ENCODE peak calls at places on chromosomes 2 and 18, in nine cellular contexts. B is brain microvascular endothelial cell, N is foreskin fibroblast, L is GM12878, U is Calu3, J is A549, P is neural crest cell, D is HFF-Myc, H is prostate gland. K is an unnamed sample.
A peak's percentile ranks its signal among the peaks of the same experiment; 100 is the strongest.

GRCh38 chr18:72652990-72653593 is 109.0 kb upstream of the CBLN2 start:
- DNase-seq in B (peak; percentile 12), N (no peak), L (no peak), U (peak; percentile 56), J (peak; percentile 4), P (peak; percentile 59), D (no peak), H (no peak), K (no peak)

GRCh38 chr2:190879474-190880373 is 897 bp upstream of the GLS start:
- DNase-seq in B (no peak), N (no peak), L (no peak), U (no peak), J (no peak), P (no peak), D (no peak), H (no peak), K (no peak)

GRCh38 chr18:666177-666576 is 8.7 kb downstream of the TYMS start:
- DNase-seq in B (no peak), N (no peak), L (no peak), U (no peak), J (no peak), P (no peak), D (no peak), H (no peak), K (no peak)

GRCh38 chr2:1099418-1099817 is 148.8 kb downstream of the SNTG2 start:
- DNase-seq in B (no peak), N (no peak), L (no peak), U (no peak), J (no peak), P (no peak), D (no peak), H (no peak), K (no peak)

GRCh38 chr2:48092846-48093498 is 186.7 kb upstream of the FBXO11 start:
- DNase-seq in B (no peak), N (peak; percentile 30), L (no peak), U (no peak), J (no peak), P (no peak), D (no peak), H (no peak), K (no peak)

GRCh38 chr2:165967746-165968145 is 14.2 kb upstream of the TTC21B start:
- DNase-seq in B (no peak), N (no peak), L (no peak), U (no peak), J (no peak), P (no peak), D (no peak), H (no peak), K (no peak)

GRCh38 chr18:62199629-62200028 is 12.6 kb downstream of the RELCH start:
- DNase-seq in B (no peak), N (no peak), L (no peak), U (no peak), J (no peak), P (no peak), D (no peak), H (no peak), K (no peak)

GRCh38 chr2:10036095-10036879 is 7.1 kb upstream of the KLF11 start:
- DNase-seq in B (peak; percentile 23), N (peak; percentile 64), L (no peak), U (peak; percentile 77), J (peak; percentile 95), P (no peak), D (no peak), H (no peak), K (no peak)

GRCh38 chr2:27653397-27653796 is 10.0 kb downstream of the SUPT7L start:
- DNase-seq in B (peak; percentile 72), N (no peak), L (no peak), U (no peak), J (no peak), P (no peak), D (no peak), H (no peak), K (no peak)

GRCh38 chr2:112985090-112985489 is 7.3 kb downstream of the IL36G start:
- DNase-seq in B (no peak), N (no peak), L (no peak), U (no peak), J (no peak), P (no peak), D (no peak), H (no peak), K (no peak)

GRCh38 chr2:218276986-218277755 is 6.9 kb downstream of the PNKD start:
- DNase-seq in B (no peak), N (no peak), L (no peak), U (no peak), J (no peak), P (no peak), D (no peak), H (no peak), K (no peak)
- TF ChIP-seq CTCF in B (peak; percentile 36), N (no peak), L (no peak), U (peak; percentile 14), J (peak; percentile 12), P (no peak), D (peak; percentile 24), H (no peak), K (no peak)

DNA sequence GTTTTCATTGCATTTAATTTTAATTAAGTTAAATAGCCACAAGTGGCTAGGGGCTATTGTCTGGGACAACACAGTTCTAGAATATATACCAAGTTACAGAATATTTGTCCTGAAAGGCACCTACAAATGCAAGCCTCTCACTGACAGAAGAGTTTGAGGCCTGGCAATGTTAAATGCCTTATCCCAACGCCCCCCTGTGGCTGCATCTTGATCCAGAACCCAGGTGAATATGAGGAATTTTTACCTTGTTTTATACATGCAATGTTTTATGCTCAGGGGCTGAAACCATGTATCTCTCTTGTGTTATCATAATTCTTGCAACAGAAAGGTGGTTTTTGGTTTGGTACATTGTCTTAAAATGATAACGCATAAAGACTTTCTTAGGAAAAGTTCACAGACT is 71.8 kb upstream of the SEC11C start:
- DNase-seq in B (peak; percentile 12), N (no peak), L (no peak), U (peak; percentile 73), J (no peak), P (no peak), D (no peak), H (no peak), K (no peak)
- TF ChIP-seq CTCF in B (peak; percentile 73), N (peak; percentile 37), L (peak; percentile 58), U (peak; percentile 66), J (peak; percentile 47), P (peak; percentile 59), D (peak; percentile 55), H (no peak), K (no peak)

GRCh38 chr2:172084734-172085459 is 410 bp upstream of the DLX1 start:
- DNase-seq in B (peak; percentile 90), N (peak; percentile 97), L (no peak), U (peak; percentile 85), J (peak; percentile 79), P (peak; percentile 82), D (peak; percentile 91), H (no peak), K (peak; percentile 46)

GRCh38 chr2:172087191-172087779 is 2.0 kb downstream of the DLX1 start:
- DNase-seq in B (no peak), N (no peak), L (no peak), U (no peak), J (no peak), P (peak; percentile 12), D (no peak), H (no peak), K (no peak)

GRCh38 chr2:172087780-172088244 is 2.5 kb downstream of the DLX1 start:
- DNase-seq in B (no peak), N (no peak), L (no peak), U (no peak), J (no peak), P (peak; percentile 18), D (no peak), H (no peak), K (no peak)

GRCh38 chr2:172085460-172086159 is at the start of gene DLX1:
- DNase-seq in B (no peak), N (no peak), L (no peak), U (no peak), J (peak; percentile 51), P (no peak), D (no peak), H (no peak), K (no peak)

DNA sequence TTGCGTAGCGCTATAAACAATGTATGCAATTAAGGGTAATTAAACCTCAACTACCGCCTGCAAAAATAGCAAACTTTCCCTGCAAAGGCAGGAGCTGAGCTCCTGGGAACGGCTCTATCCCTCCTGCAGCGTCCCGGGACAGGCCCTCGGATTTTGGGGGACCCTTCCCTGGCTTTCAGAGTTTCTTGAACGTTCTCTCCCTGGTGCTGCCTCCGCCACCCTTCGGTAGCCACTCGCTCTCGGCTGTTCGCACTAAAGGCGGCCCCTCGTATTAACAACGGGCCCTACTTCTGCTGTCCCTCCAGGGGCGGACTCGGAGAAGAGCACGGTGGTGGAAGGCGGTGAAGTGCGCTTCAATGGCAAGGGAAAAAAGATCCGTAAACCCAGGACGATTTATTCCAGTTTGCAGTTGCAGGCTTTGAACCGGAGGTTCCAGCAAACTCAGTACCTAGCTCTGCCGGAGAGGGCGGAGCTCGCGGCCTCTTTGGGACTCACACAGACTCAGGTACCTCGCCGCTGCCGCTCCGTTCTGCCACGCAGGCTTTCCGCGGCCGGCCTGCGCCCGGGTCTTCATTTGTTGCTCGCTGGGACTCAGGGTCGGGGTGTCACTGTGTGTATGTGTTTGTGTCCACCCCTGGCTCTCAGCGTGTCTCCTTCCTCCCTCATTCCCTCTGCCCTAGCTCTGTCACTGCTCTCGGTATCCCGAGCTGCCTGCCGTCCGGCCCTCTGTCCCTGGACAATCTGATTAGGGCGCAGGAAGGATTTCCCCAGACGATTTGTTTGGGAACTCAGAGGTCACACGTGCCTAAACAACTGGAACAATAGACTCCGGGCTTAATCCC is 1.3 kb downstream of the DLX1 start:
- DNase-seq in B (no peak), N (no peak), L (no peak), U (peak; percentile 56), J (no peak), P (peak; percentile 30), D (no peak), H (no peak), K (no peak)
- TF ChIP-seq CTCF in B (peak; percentile 40), N (no peak), L (peak; percentile 15), U (peak; percentile 36), J (no peak), P (peak; percentile 47), D (no peak), H (no peak), K (no peak)

GRCh38 chr2:85600235-85600575 is 2.3 kb downstream of the TMEM150A start:
- DNase-seq in B (no peak), N (no peak), L (no peak), U (no peak), J (no peak), P (no peak), D (no peak), H (no peak), K (no peak)

GRCh38 chr2:85601771-85602475 is 575 bp downstream of the TMEM150A start:
- DNase-seq in B (no peak), N (peak; percentile 60), L (no peak), U (peak; percentile 60), J (no peak), P (peak; percentile 32), D (no peak), H (peak; percentile 64), K (no peak)

GRCh38 chr2:85600951-85601770 is 1.3 kb downstream of the TMEM150A start:
- DNase-seq in B (no peak), N (no peak), L (no peak), U (no peak), J (no peak), P (no peak), D (no peak), H (no peak), K (no peak)

GRCh38 chr2:85604568-85605339 is 2.3 kb upstream of the TMEM150A start:
- DNase-seq in B (no peak), N (no peak), L (no peak), U (no peak), J (no peak), P (no peak), D (no peak), H (no peak), K (no peak)

GRCh38 chr2:85602476-85603234 is at the start of gene TMEM150A:
- DNase-seq in B (peak; percentile 78), N (peak; percentile 94), L (peak; percentile 34), U (peak; percentile 95), J (peak; percentile 83), P (peak; percentile 83), D (no peak), H (peak; percentile 93), K (peak; percentile 91)
- TF ChIP-seq CTCF in B (peak; percentile 25), N (no peak), L (peak; percentile 33), U (no peak), J (peak; percentile 17), P (peak; percentile 48), D (no peak), H (no peak), K (no peak)

K was measured in activated B cell treated with CpG ODN at 0.5 μM for 24 hours.